ENCODE peak calls at places on chromosomes 2 and 18, in seven cellular contexts. Q, W, D, M, Y, O and G are unnamed samples.

GRCh38 chr18:9237982-9238381 is 96.6 kb upstream of the TWSG1 start:
- DNase-seq in Q (no peak), W (no peak), D (no peak), M (no peak), Y (no peak), O (no peak), G (peak; percentile 5)

GRCh38 chr2:234879671-234880455 is 72.0 kb upstream of the SH3BP4 start:
- DNase-seq in Q (no peak), W (no peak), D (peak; percentile 65), M (no peak), Y (no peak), O (no peak), G (no peak)

GRCh38 chr18:35063875-35064274 is 22.7 kb downstream of the MAPRE2 start:
- DNase-seq in Q (no peak), W (no peak), D (no peak), M (no peak), Y (no peak), O (no peak), G (no peak)

GRCh38 chr2:189581354-189582139 is 961 bp upstream of the SLC40A1 start:
- DNase-seq in Q (no peak), W (no peak), D (no peak), M (no peak), Y (no peak), O (peak; percentile 12), G (peak; percentile 16)

GRCh38 chr2:230537531-230537976 is 121.6 kb downstream of the SP100 start:
- DNase-seq in Q (no peak), W (no peak), D (no peak), M (no peak), Y (no peak), O (no peak), G (no peak)

GRCh38 chr2:85188852-85189251 is 55.7 kb downstream of the TCF7L1 start:
- DNase-seq in Q (no peak), W (no peak), D (no peak), M (no peak), Y (no peak), O (no peak), G (no peak)

GRCh38 chr2:236639461-236639860 is 69.8 kb downstream of the ACKR3 start:
- DNase-seq in Q (no peak), W (no peak), D (no peak), M (no peak), Y (no peak), O (no peak), G (no peak)

GRCh38 chr2:102313950-102314349 is 2.6 kb downstream of the IL1RL1 start:
- DNase-seq in Q (no peak), W (no peak), D (peak; percentile 45), M (no peak), Y (no peak), O (no peak), G (no peak)

GRCh38 chr18:76953186-76953982 is 131.0 kb downstream of the ZNF236 start:
- DNase-seq in Q (no peak), W (no peak), D (peak; percentile 33), M (peak; percentile 78), Y (no peak), O (peak; percentile 67), G (peak; percentile 63)

GRCh38 chr18:69365658-69366057 is 35.0 kb upstream of the DOK6 start:
- DNase-seq in Q (no peak), W (no peak), D (no peak), M (no peak), Y (no peak), O (no peak), G (no peak)